ENCODE peak calls at places on chromosomes 5 and 9, in five cellular contexts. One of them, this sample, is unnamed.

GRCh38 chr5:170701321-170701720 is 82.2 kb upstream of the GABRP start:
- DNase-seq in H1: no peak
- DNase-seq in K562: no peak
- DNase-seq in GM23338: no peak
- DNase-seq in WTC11: no peak
- DNase-seq in this sample: no peak

GRCh38 chr5:172531704-172532026 is 77.3 kb upstream of the SH3PXD2B start:
- DNase-seq in H1: peak; percentile 37
- DNase-seq in K562: no peak
- DNase-seq in GM23338: no peak
- DNase-seq in WTC11: no peak
- DNase-seq in this sample: no peak

GRCh38 chr5:3893527-3893926 is 297.9 kb downstream of the IRX1 start:
- DNase-seq in H1: no peak
- DNase-seq in K562: no peak
- DNase-seq in GM23338: no peak
- DNase-seq in WTC11: no peak
- DNase-seq in this sample: no peak

GRCh38 chr9:101536351-101536750 is 2.7 kb downstream of the RNF20 start:
- DNase-seq in H1: no peak
- DNase-seq in K562: no peak
- DNase-seq in GM23338: no peak
- DNase-seq in WTC11: no peak
- DNase-seq in this sample: no peak

GRCh38 chr5:111389390-111390082 is 122.8 kb downstream of the STARD4 start:
- DNase-seq in H1: no peak
- DNase-seq in K562: no peak
- DNase-seq in GM23338: no peak
- DNase-seq in WTC11: no peak
- DNase-seq in this sample: no peak

GRCh38 chr9:19649672-19650071 is 139.2 kb downstream of the SLC24A2 start:
- DNase-seq in H1: no peak
- DNase-seq in K562: no peak
- DNase-seq in GM23338: no peak
- DNase-seq in WTC11: no peak
- DNase-seq in this sample: no peak

GRCh38 chr5:81878333-81878732 is 93.5 kb upstream of the ATG10 start:
- DNase-seq in H1: no peak
- DNase-seq in K562: no peak
- DNase-seq in GM23338: no peak
- DNase-seq in WTC11: no peak
- DNase-seq in this sample: no peak

GRCh38 chr5:180382926-180383325 is 29.8 kb upstream of the GFPT2 start:
- DNase-seq in H1: no peak
- DNase-seq in K562: no peak
- DNase-seq in GM23338: no peak
- DNase-seq in WTC11: no peak
- DNase-seq in this sample: no peak

GRCh38 chr5:22541037-22541436 is 312.1 kb downstream of the CDH12 start:
- DNase-seq in H1: no peak
- DNase-seq in K562: no peak
- DNase-seq in GM23338: no peak
- DNase-seq in WTC11: no peak
- DNase-seq in this sample: no peak

GRCh38 chr5:103918668-103919367 is 356.2 kb upstream of the NUDT12 start:
- DNase-seq in H1: no peak
- DNase-seq in K562: no peak
- DNase-seq in GM23338: peak; percentile 53
- DNase-seq in WTC11: no peak
- DNase-seq in this sample: no peak

GRCh38 chr5:94849821-94850736 is 231.6 kb downstream of the SLF1 start:
- DNase-seq in H1: no peak
- DNase-seq in K562: peak; percentile 25
- DNase-seq in GM23338: peak; percentile 87
- DNase-seq in WTC11: no peak
- DNase-seq in this sample: peak; percentile 34

GRCh38 chr5:2549902-2550301 is 201.6 kb downstream of the IRX2 start:
- DNase-seq in H1: no peak
- DNase-seq in K562: no peak
- DNase-seq in GM23338: no peak
- DNase-seq in WTC11: no peak
- DNase-seq in this sample: no peak

GRCh38 chr5:72786676-72787075 is 29.8 kb upstream of the TNPO1 start:
- DNase-seq in H1: no peak
- DNase-seq in K562: no peak
- DNase-seq in GM23338: no peak
- DNase-seq in WTC11: no peak
- DNase-seq in this sample: no peak

GRCh38 chr9:20620658-20621552 is 1.4 kb downstream of the MLLT3 start:
- DNase-seq in H1: peak; percentile 60
- DNase-seq in K562: no peak
- DNase-seq in GM23338: peak; percentile 43
- DNase-seq in WTC11: no peak
- DNase-seq in this sample: no peak

GRCh38 chr5:90709323-90710148 is 150.9 kb downstream of the ADGRV1 start:
- DNase-seq in H1: peak; percentile 54
- DNase-seq in K562: peak; percentile 57
- DNase-seq in GM23338: peak; percentile 80
- DNase-seq in WTC11: peak; percentile 54
- DNase-seq in this sample: peak; percentile 27

GRCh38 chr5:89573336-89573735 is 690.4 kb upstream of the MEF2C start:
- DNase-seq in H1: no peak
- DNase-seq in K562: no peak
- DNase-seq in GM23338: no peak
- DNase-seq in WTC11: no peak
- DNase-seq in this sample: no peak

GRCh38 chr9:71756753-71757152 is 11.6 kb downstream of the CEMIP2 start:
- DNase-seq in H1: no peak
- DNase-seq in K562: no peak
- DNase-seq in GM23338: peak; percentile 77
- DNase-seq in WTC11: no peak
- DNase-seq in this sample: peak; percentile 65

GRCh38 chr5:74143724-74144330 is 496.7 kb downstream of the ENC1 start:
- DNase-seq in H1: no peak
- DNase-seq in K562: peak; percentile 30
- DNase-seq in GM23338: no peak
- DNase-seq in WTC11: no peak
- DNase-seq in this sample: no peak

GRCh38 chr5:7659420-7659819 is 191.5 kb downstream of the CFAP90 start:
- DNase-seq in H1: no peak
- DNase-seq in K562: no peak
- DNase-seq in GM23338: no peak
- DNase-seq in WTC11: no peak
- DNase-seq in this sample: no peak

GRCh38 chr9:23830949-23831730 is 5.1 kb upstream of the ELAVL2 start:
- DNase-seq in H1: peak; percentile 62
- DNase-seq in K562: no peak
- DNase-seq in GM23338: peak; percentile 55
- DNase-seq in WTC11: peak; percentile 32
- DNase-seq in this sample: no peak

GRCh38 chr9:79257671-79258410 is 313.9 kb upstream of the TLE4 start:
- DNase-seq in H1: no peak
- DNase-seq in K562: no peak
- DNase-seq in GM23338: peak; percentile 10
- DNase-seq in WTC11: no peak
- DNase-seq in this sample: no peak

GRCh38 chr9:123658792-123659191 is 271.1 kb downstream of the DENND1A start:
- DNase-seq in H1: no peak
- DNase-seq in K562: no peak
- DNase-seq in GM23338: no peak
- DNase-seq in WTC11: no peak
- DNase-seq in this sample: no peak

GRCh38 chr9:136902259-136902821 is 16.0 kb downstream of the TRAF2 start:
- DNase-seq in H1: no peak
- DNase-seq in K562: no peak
- DNase-seq in GM23338: no peak
- DNase-seq in WTC11: no peak
- DNase-seq in this sample: no peak

GRCh38 chr5:90939208-90939607 is 380.6 kb downstream of the ADGRV1 start:
- DNase-seq in H1: no peak
- DNase-seq in K562: no peak
- DNase-seq in GM23338: no peak
- DNase-seq in WTC11: no peak
- DNase-seq in this sample: no peak

GRCh38 chr9:92535940-92536850 is at the start of gene ECM2:
- DNase-seq in H1: no peak
- DNase-seq in K562: no peak
- DNase-seq in GM23338: no peak
- DNase-seq in WTC11: no peak
- DNase-seq in this sample: no peak

GRCh38 chr5:78667461-78668103 is 19.0 kb upstream of the LHFPL2 start:
- DNase-seq in H1: no peak
- DNase-seq in K562: peak; percentile 59
- DNase-seq in GM23338: no peak
- DNase-seq in WTC11: no peak
- DNase-seq in this sample: no peak

GRCh38 chr5:133449181-133449580 is 163.2 kb downstream of the FSTL4 start:
- DNase-seq in H1: no peak
- DNase-seq in K562: no peak
- DNase-seq in GM23338: no peak
- DNase-seq in WTC11: no peak
- DNase-seq in this sample: no peak

GRCh38 chr5:133441166-133441815 is 171.1 kb downstream of the FSTL4 start:
- DNase-seq in H1: no peak
- DNase-seq in K562: no peak
- DNase-seq in GM23338: no peak
- DNase-seq in WTC11: no peak
- DNase-seq in this sample: no peak

GRCh38 chr5:133445744-133446143 is 166.6 kb downstream of the FSTL4 start:
- DNase-seq in H1: no peak
- DNase-seq in K562: no peak
- DNase-seq in GM23338: no peak
- DNase-seq in WTC11: no peak
- DNase-seq in this sample: no peak

GRCh38 chr5:133450311-133450710 is 162.0 kb downstream of the FSTL4 start:
- DNase-seq in H1: no peak
- DNase-seq in K562: no peak
- DNase-seq in GM23338: no peak
- DNase-seq in WTC11: no peak
- DNase-seq in this sample: no peak

GRCh38 chr5:133446440-133446839 is 165.9 kb downstream of the FSTL4 start:
- DNase-seq in H1: no peak
- DNase-seq in K562: no peak
- DNase-seq in GM23338: no peak
- DNase-seq in WTC11: no peak
- DNase-seq in this sample: no peak
- TF ChIP-seq CREB1 in H1: no peak
- TF ChIP-seq CREB1 in K562: no peak
- TF ChIP-seq CREB1 in GM23338: no peak
- TF ChIP-seq CREB1 in WTC11: no peak
- TF ChIP-seq CREB1 in this sample: no peak

GRCh38 chr9:95406114-95406513 is 88.6 kb upstream of the FANCC start:
- DNase-seq in H1: no peak
- DNase-seq in K562: no peak
- DNase-seq in GM23338: no peak
- DNase-seq in WTC11: no peak
- DNase-seq in this sample: no peak
- TF ChIP-seq CREB1 in H1: no peak
- TF ChIP-seq CREB1 in K562: no peak
- TF ChIP-seq CREB1 in GM23338: no peak
- TF ChIP-seq CREB1 in WTC11: no peak
- TF ChIP-seq CREB1 in this sample: no peak

DNA sequence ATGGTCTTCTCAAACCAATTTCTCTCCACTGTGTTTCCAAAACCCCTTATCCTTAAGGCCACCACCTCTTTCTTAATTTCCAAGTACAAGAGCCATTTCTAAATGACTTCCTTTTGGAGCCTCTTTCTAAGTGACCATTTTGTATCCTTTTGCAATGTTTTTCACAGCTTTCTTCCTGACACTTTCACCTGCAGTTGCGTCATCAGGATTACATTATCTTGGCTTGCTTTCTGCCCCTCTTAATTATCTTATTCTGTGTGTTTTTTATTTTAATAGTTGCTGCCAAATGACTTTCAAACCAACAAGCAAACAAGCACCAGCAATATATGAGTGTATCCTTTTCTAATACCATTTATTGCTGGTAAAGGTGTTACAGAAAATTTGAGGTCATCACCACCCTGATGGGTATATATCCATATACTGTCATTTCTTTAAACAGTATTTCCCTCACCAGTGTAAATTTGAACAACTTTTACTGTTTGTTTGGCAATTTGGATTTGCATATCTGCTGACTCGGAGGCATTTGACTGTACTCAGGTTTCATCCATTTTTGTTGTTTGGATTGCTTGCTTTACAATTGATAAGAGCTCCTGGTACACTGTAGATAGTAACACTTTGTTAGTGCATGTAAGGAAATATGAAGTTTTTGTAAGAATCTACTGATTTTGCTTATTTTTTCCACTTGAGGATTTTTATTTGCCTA is 5.4 kb upstream of the ANXA1 start:
- DNase-seq in H1: no peak
- DNase-seq in K562: no peak
- DNase-seq in GM23338: no peak
- DNase-seq in WTC11: no peak
- DNase-seq in this sample: no peak
- TF ChIP-seq CREB1 in H1: no peak
- TF ChIP-seq CREB1 in K562: no peak
- TF ChIP-seq CREB1 in GM23338: no peak
- TF ChIP-seq CREB1 in WTC11: no peak
- TF ChIP-seq CREB1 in this sample: no peak

GRCh38 chr5:17425385-17426070 is 72.5 kb upstream of the TAF11L2 start:
- DNase-seq in H1: no peak
- DNase-seq in K562: no peak
- DNase-seq in GM23338: no peak
- DNase-seq in WTC11: no peak
- DNase-seq in this sample: no peak

GRCh38 chr5:17429353-17429752 is 68.7 kb upstream of the TAF11L2 start:
- DNase-seq in H1: no peak
- DNase-seq in K562: no peak
- DNase-seq in GM23338: no peak
- DNase-seq in WTC11: no peak
- DNase-seq in this sample: no peak

GRCh38 chr5:17428176-17428800 is 69.7 kb upstream of the TAF11L2 start:
- DNase-seq in H1: no peak
- DNase-seq in K562: no peak
- DNase-seq in GM23338: no peak
- DNase-seq in WTC11: no peak
- DNase-seq in this sample: no peak

GRCh38 chr5:17424674-17425073 is 73.4 kb upstream of the TAF11L2 start:
- DNase-seq in H1: no peak
- DNase-seq in K562: no peak
- DNase-seq in GM23338: no peak
- DNase-seq in WTC11: no peak
- DNase-seq in this sample: no peak

DNA sequence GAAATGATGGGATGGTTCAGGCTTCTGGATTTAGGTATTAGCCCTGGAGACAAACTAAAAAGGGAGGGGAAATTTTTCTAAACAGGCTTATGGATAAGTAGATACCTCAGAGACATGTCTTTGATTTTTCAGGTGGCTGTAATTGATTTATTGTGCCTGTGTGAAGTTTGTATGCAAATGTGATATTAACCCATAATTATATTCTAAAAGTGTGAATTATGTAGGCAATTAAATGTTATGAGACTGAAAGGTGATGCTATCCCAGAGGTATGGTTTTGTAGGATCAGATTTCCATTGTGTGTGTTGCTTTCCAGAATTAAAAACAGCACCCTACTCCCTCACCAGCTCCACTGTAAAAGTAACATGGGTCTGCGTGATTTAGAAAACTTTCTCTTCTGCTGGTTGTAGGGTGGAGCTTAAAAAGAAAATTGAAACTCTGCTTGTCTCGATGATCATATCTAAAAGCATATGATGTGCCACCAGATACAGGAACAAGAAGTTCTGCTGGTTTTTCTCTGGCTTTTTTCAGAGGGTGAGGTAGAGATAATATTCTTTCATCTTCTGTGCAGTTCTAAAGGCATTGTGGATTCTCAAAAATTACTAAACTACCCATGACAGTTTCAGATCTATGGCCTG is 71.8 kb upstream of the TAF11L2 start:
- DNase-seq in H1: no peak
- DNase-seq in K562: no peak
- DNase-seq in GM23338: no peak
- DNase-seq in WTC11: no peak
- DNase-seq in this sample: no peak
- TF ChIP-seq CREB1 in H1: no peak
- TF ChIP-seq CREB1 in K562: no peak
- TF ChIP-seq CREB1 in GM23338: no peak
- TF ChIP-seq CREB1 in WTC11: no peak
- TF ChIP-seq CREB1 in this sample: no peak

This sample was measured in HepG2.